ENCODE peak calls at places on chromosome 6, in four cellular contexts. B, N, Y and P are unnamed samples.

GRCh38 chr6:155186052-155186658 is 77.7 kb upstream of the CLDN20 start:
- DNase-seq in Y (no peak), N (no peak), B (peak), P (no peak)

GRCh38 chr6:139364302-139364981 is 10.0 kb downstream of the CITED2 start:
- DNase-seq in B (no peak), N (no peak), Y (no peak), P (no peak)

GRCh38 chr6:56246941-56247653 is at the start of gene COL21A1:
- DNase-seq in Y (peak), B (no peak), N (peak), P (peak)

GRCh38 chr6:106757267-106757666 is 127.9 kb downstream of the QRSL1 start:
- DNase-seq in B (no peak), N (no peak), Y (no peak), P (no peak)

GRCh38 chr6:75735491-75736186 is 13.4 kb upstream of the MYO6 start:
- DNase-seq in N (no peak), Y (peak), B (no peak), P (no peak)

GRCh38 chr6:3235969-3236368 is 8.5 kb upstream of the TUBB2B start:
- DNase-seq in B (no peak), N (no peak), Y (no peak), P (no peak)

GRCh38 chr6:37965964-37966676 is 146.6 kb downstream of the ZFAND3 start:
- DNase-seq in B (no peak), Y (no peak), N (no peak), P (no peak)

GRCh38 chr6:169792306-169793015 is 41.0 kb downstream of the ERMARD start:
- DNase-seq in N (no peak), B (no peak), Y (no peak), P (peak)

GRCh38 chr6:118680452-118681095 is 29.2 kb upstream of the CEP85L start:
- DNase-seq in Y (no peak), B (no peak), N (no peak), P (no peak)